ENCODE peak calls at places on chromosomes 2 and 18, in eight cellular contexts. E is adrenal gland; X is left lung; I is dorsolateral prefrontal cortex; M is GM23338; Q is CD8-positive, alpha-beta T cell; N is GM12878; B is Caco-2. W is an unnamed sample. For H3K27me3, the result is how much of the 10 kb centered on the place peaks cover.

GRCh38 chr2:6372317-6372903 is 493.3 kb downstream of the CMPK2 start:
- DNase-seq in E (no peak), X (no peak), I (no peak), M (no peak), Q (no peak), N (no peak), B (peak), W (peak)

GRCh38 chr2:15730545-15731212 is 139.0 kb downstream of the DDX1 start:
- DNase-seq in E (peak), X (peak), I (peak), M (no peak), Q (no peak), N (peak), B (no peak), W (peak)

GRCh38 chr2:174699993-174700766 is 64.1 kb downstream of the CHRNA1 start:
- DNase-seq in E (no peak), X (no peak), I (no peak), M (peak), Q (no peak), N (no peak), B (peak), W (peak)

GRCh38 chr18:61261870-61262269 is 71.4 kb upstream of the CDH20 start:
- DNase-seq in E (no peak), X (no peak), I (no peak), M (no peak), Q (no peak), N (no peak), B (no peak), W (no peak)

GRCh38 chr2:12807907-12808810 is 91.4 kb downstream of the TRIB2 start:
- DNase-seq in E (peak), X (no peak), I (no peak), M (no peak), Q (no peak), N (no peak), B (no peak), W (no peak)

GRCh38 chr2:191302459-191303155 is 57.4 kb downstream of the MYO1B start:
- DNase-seq in E (no peak), X (no peak), I (no peak), M (peak), Q (no peak), N (no peak), B (peak), W (no peak)

GRCh38 chr2:12300019-12300602 is 416.6 kb upstream of the TRIB2 start:
- DNase-seq in E (no peak), X (no peak), I (no peak), M (no peak), Q (no peak), N (no peak), B (no peak), W (no peak)

GRCh38 chr2:134276381-134277172 is 22.7 kb downstream of the MGAT5 start:
- DNase-seq in E (no peak), X (no peak), I (no peak), M (no peak), Q (no peak), N (no peak), B (no peak), W (no peak)

GRCh38 chr2:29495536-29495935 is 380.3 kb downstream of the CLIP4 start:
- DNase-seq in E (no peak), X (no peak), I (no peak), M (no peak), Q (no peak), N (no peak), B (no peak), W (no peak)

GRCh38 chr2:231679906-231680283 is 28.4 kb upstream of the PTMA start:
- DNase-seq in E (no peak), X (no peak), I (no peak), M (no peak), Q (no peak), N (no peak), B (no peak), W (no peak)

GRCh38 chr2:220220009-220220408 is 592.6 kb downstream of the SLC4A3 start:
- DNase-seq in E (no peak), X (no peak), I (no peak), M (no peak), Q (no peak), N (no peak), B (no peak), W (no peak)

GRCh38 chr2:227706859-227707258 is 11.0 kb downstream of the SLC19A3 start:
- DNase-seq in E (no peak), X (no peak), I (no peak), M (no peak), Q (no peak), N (no peak), B (peak), W (no peak)

GRCh38 chr2:64750817-64751285 is 97.1 kb upstream of the SERTAD2 start:
- DNase-seq in E (peak), X (peak), I (peak), M (peak), Q (peak), N (peak), B (peak), W (peak)

GRCh38 chr2:64748561-64748960 is 94.8 kb upstream of the SERTAD2 start:
- DNase-seq in E (no peak), X (no peak), I (no peak), M (no peak), Q (no peak), N (no peak), B (no peak), W (no peak)

GRCh38 chr2:64749446-64749845 is 95.7 kb upstream of the SERTAD2 start:
- DNase-seq in E (no peak), X (no peak), I (no peak), M (no peak), Q (no peak), N (no peak), B (no peak), W (no peak)

GRCh38 chr2:64751286-64752260 is 97.9 kb upstream of the SERTAD2 start:
- DNase-seq in E (peak), X (no peak), I (no peak), M (peak), Q (no peak), N (no peak), B (peak), W (peak)

DNA sequence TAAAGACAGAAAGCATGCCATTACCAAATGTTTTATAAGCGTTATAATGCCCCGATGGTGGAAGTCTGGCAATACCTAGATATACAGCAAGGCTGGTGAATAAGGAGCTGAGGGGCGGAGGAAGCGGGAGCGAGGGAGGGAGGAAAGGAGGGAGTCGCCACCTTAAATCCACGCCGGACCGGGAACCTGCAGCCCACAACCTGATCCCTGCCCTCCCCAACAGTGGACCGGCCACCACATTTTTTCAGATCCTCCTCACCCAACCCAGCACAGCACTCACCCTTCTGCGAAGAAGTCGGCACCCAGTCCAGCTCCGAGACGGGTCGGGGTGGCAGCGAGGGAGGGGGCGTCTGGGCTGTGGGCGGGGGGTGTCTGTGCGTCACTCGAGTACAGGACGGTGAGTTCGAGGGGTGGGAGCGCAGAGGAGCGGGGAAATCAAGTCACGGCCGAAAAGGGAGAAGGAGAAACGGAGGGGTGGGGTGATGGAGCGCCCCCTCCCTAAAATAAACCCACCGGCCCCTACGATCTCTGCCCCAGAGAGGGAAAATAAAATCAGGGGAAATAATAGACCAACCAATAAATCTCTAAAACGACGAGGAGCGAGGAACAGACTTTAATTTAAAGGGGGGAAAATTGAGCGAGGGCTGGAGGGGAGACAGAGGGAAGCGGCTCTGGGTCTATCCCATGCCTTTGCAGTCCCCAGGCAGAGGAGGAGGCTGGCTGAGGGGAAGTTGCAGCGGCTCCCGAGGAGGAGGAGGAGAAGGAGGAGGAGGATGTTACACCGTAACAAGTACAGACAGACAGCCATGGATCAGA is 96.5 kb upstream of the SERTAD2 start:
- DNase-seq in E (peak), X (peak), I (peak), M (peak), Q (peak), N (no peak), B (peak), W (no peak)
- TF ChIP-seq CTCF in E (no peak), X (no peak), I (no peak), M (no peak), Q (no peak), N (peak), B (peak), W (no peak)

GRCh38 chr2:8658064-8658862 is 23.6 kb upstream of the ID2 start:
- DNase-seq in E (no peak), X (no peak), I (no peak), M (no peak), Q (no peak), N (no peak), B (no peak), W (no peak)
- H3K27me3 ChIP-seq in E (under half), X (under half), I (under half), M (under half), Q (under half), N (under half), B (under half), W (under half)

DNA sequence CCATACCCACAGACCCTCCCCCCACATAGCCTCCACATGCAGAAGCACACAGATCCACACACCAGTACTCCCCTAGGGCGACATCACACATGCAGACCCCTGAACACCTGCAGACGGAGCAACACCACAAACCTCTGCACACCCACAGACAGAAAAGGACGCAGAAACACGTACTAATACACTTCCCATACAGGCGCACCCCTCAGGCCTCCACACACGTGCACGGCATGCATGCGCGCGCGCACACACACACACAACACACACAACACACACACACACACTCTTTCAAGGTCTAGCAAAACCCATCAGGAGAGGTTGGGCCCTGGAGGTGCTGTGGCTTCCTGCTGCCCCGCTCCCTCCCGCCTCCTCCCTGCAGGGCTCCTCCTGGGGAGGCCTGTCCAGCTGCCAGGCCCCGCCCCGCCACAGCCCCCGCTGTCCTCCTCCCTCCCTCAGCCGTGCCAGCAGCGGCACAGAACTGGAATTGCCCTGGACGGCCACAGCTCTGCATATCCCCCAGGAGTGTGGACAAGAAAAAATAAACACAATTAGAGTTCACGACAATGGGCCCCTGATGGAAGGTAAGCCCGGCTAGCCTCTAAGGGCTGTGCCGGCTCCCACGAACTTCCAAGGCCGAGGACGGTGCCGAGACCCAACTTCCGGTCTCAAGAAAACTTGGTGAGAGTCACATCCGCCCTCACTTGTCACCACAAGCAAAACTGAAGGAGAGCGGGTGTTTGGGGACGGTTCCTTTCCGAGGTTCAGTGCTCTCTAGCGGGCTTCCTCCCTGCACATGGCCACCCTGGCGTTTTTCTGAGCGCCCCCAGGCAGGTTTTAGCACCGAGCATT is 6.8 kb downstream of the ZFP36L2 start:
- DNase-seq in E (peak), X (peak), I (peak), M (peak), Q (peak), N (peak), B (peak), W (no peak)
- TF ChIP-seq CTCF in E (no peak), X (no peak), I (no peak), M (no peak), Q (no peak), N (no peak), B (no peak), W (no peak)

GRCh38 chr18:59899298-59900221 is at the start of gene PMAIP1:
- DNase-seq in E (peak), X (peak), I (peak), M (peak), Q (peak), N (no peak), B (peak), W (peak)

GRCh38 chr18:59900222-59901128 is 679 bp downstream of the PMAIP1 start:
- DNase-seq in E (peak), X (peak), I (no peak), M (peak), Q (peak), N (no peak), B (peak), W (no peak)

GRCh38 chr18:59898093-59898492 is 1.7 kb upstream of the PMAIP1 start:
- DNase-seq in E (no peak), X (no peak), I (no peak), M (peak), Q (no peak), N (no peak), B (no peak), W (no peak)

GRCh38 chr18:59897321-59897954 is 2.4 kb upstream of the PMAIP1 start:
- DNase-seq in E (no peak), X (no peak), I (no peak), M (peak), Q (no peak), N (no peak), B (no peak), W (no peak)

DNA sequence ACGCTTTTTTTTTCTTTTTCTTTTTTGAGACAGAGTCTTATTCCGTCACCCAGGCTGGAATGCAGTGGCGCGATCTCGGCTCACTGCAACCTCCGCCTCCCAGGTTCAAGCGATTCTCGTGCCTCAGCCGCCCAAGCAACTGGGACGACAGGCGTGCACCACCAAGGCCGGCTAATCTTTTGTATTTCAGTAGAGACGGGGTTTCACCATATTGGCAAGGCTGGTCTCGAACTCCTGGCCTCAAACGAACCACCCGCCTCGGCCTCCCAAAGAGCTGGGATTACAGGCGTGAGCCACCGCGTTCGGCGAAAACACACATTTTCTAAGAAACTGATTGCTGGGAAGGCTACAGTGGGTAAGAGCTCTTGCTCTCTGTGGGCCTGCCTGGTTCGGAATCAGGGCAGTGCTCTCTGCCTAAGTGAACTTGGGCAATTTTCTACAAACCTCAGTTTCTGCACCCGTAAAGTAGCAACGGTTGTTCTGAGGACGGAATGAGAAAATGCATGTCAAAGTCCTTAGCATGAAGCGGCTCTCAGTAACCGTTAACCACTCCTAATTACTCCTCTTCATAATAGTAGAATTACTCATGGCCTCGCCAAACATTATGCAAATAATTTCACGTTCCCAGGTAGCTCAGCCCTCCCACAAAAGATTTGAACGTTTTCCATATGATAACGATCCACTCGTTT is 1.0 kb upstream of the PMAIP1 start:
- DNase-seq in E (no peak), X (no peak), I (no peak), M (no peak), Q (no peak), N (no peak), B (no peak), W (no peak)
- H3K27me3 ChIP-seq in E (under half), X (under half), I (half or more), M (under half), Q (under half), N (under half), B (under half), W (under half)

GRCh38 chr2:44560352-44560751 is 198.6 kb downstream of the CAMKMT start:
- DNase-seq in E (peak), X (peak), I (no peak), M (no peak), Q (no peak), N (no peak), B (peak), W (no peak)
- TF ChIP-seq CTCF in E (peak), X (no peak), I (no peak), M (peak), Q (no peak), N (peak), B (peak), W (no peak)

GRCh38 chr2:176088048-176088936 is 4.2 kb upstream of the HOXD13 start:
- DNase-seq in E (peak), X (peak), I (peak), M (peak), Q (no peak), N (no peak), B (peak), W (no peak)
- H3K27me3 ChIP-seq in E (half or more), X (half or more), I (half or more), M (half or more), Q (half or more), N (under half), B (under half), W (half or more)

DNA sequence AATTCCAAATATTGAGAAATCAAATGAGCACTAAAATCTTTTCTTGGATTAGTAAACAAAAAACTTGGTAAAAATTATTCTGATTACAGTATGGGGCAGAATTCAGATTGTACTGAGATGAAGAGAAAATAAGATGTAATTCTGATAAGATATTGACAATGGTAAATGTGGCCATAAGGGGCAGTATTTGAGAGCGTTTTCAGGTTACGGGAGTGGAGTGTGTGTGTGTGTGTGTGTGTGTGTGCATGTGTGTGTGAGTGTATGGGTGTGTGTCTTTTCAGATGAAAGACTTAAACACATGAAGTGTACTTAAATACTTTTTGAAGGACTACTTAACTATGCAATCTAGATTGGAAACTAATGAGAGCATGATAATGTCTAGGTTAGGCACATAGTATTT is 217.8 kb upstream of the ITGA4 start:
- DNase-seq in E (no peak), X (no peak), I (no peak), M (peak), Q (no peak), N (no peak), B (peak), W (no peak)
- TF ChIP-seq CTCF in E (no peak), X (no peak), I (no peak), M (peak), Q (no peak), N (peak), B (peak), W (peak)